ENCODE peak calls at places on chromosome 5, in five cellular contexts. O is CD8-positive, alpha-beta T cell; E is NB4; R is CD4-positive, alpha-beta T cell; Q is fibroblast of mammary gland. S is an unnamed sample.

GRCh38 chr5:623531-623930 is 11.4 kb downstream of the CEP72 start:
- DNase-seq in O (no peak), E (no peak), R (no peak), Q (no peak), S (no peak)

GRCh38 chr5:149374303-149374702 is 4.8 kb downstream of the IL17B start:
- DNase-seq in O (no peak), E (no peak), R (no peak), Q (no peak), S (no peak)

GRCh38 chr5:45189042-45189441 is 380.3 kb downstream of the MRPS30 start:
- DNase-seq in O (no peak), E (no peak), R (no peak), Q (no peak), S (no peak)

GRCh38 chr5:66945389-66946349 is 250.9 kb downstream of the CD180 start:
- DNase-seq in O (no peak), E (no peak), R (no peak), Q (no peak), S (peak; percentile 17)

GRCh38 chr5:134022333-134022732 is 17.6 kb upstream of the VDAC1 start:
- DNase-seq in O (no peak), E (no peak), R (no peak), Q (peak; percentile 13), S (no peak)

GRCh38 chr5:173016621-173017046 is 33.1 kb downstream of the ATP6V0E1 start:
- DNase-seq in O (no peak), E (no peak), R (no peak), Q (peak; percentile 77), S (no peak)

GRCh38 chr5:117623042-117623815 is 1048.6 kb upstream of the SEMA6A start:
- DNase-seq in O (no peak), E (no peak), R (no peak), Q (no peak), S (no peak)

GRCh38 chr5:55668356-55668755 is 43.8 kb downstream of the SLC38A9 start:
- DNase-seq in O (no peak), E (no peak), R (no peak), Q (peak; percentile 85), S (no peak)

GRCh38 chr5:148805323-148806290 is 20.8 kb upstream of the ADRB2 start:
- DNase-seq in O (no peak), E (peak; percentile 98), R (no peak), Q (peak; percentile 30), S (peak; percentile 10)

GRCh38 chr5:168312606-168313297 is 21.3 kb downstream of the WWC1 start:
- DNase-seq in O (no peak), E (no peak), R (no peak), Q (peak; percentile 23), S (no peak)

GRCh38 chr5:168307925-168308584 is 16.6 kb downstream of the WWC1 start:
- DNase-seq in O (no peak), E (no peak), R (no peak), Q (no peak), S (no peak)

GRCh38 chr5:168313596-168314204 is 22.3 kb downstream of the WWC1 start:
- DNase-seq in O (no peak), E (no peak), R (no peak), Q (no peak), S (no peak)

GRCh38 chr5:168308976-168309598 is 17.6 kb downstream of the WWC1 start:
- DNase-seq in O (no peak), E (no peak), R (no peak), Q (no peak), S (no peak)

GRCh38 chr5:168311061-168311566 is 19.7 kb downstream of the WWC1 start:
- DNase-seq in O (no peak), E (no peak), R (no peak), Q (no peak), S (no peak)
- TF ChIP-seq CTCF in O (no peak), E (no peak), R (no peak), Q (no peak), S (no peak)

GRCh38 chr5:52786937-52787599 is 648 bp upstream of the ITGA1 start:
- DNase-seq in O (peak; percentile 52), E (peak; percentile 11), R (peak; percentile 38), Q (peak; percentile 19), S (peak; percentile 40)
- TF ChIP-seq CTCF in O (peak; percentile 39), E (no peak), R (peak; percentile 54), Q (peak; percentile 18), S (peak; percentile 39)

GRCh38 chr5:64229163-64229774 is 63.6 kb downstream of the RNF180 start:
- DNase-seq in O (no peak), E (peak; percentile 35), R (no peak), Q (peak; percentile 46), S (peak; percentile 69)
- TF ChIP-seq CTCF in O (peak; percentile 38), E (peak; percentile 44), R (peak; percentile 62), Q (peak; percentile 67), S (peak; percentile 27)

DNA sequence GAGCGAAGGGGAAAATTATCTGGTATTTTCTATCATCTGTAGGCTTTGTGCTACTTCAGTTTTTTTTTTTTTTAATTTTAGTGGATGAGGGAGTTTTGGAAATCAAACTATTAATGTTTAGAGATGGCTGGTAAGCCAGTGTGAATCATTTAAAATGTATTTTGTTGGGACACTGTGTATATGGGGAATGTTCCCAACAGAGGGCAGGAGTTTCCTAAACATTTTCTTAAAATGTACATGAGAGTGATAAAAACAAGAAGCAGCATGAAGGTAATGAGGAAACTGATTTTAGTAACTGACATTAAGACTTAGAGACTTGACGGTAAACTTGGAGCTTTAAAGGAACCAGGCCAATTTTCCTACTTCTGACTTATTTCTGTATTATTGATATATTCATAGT is 68.2 kb upstream of the ITGA2 start:
- DNase-seq in O (no peak), E (no peak), R (no peak), Q (peak; percentile 43), S (no peak)
- TF ChIP-seq CTCF in O (no peak), E (no peak), R (no peak), Q (peak; percentile 25), S (no peak)

DNA sequence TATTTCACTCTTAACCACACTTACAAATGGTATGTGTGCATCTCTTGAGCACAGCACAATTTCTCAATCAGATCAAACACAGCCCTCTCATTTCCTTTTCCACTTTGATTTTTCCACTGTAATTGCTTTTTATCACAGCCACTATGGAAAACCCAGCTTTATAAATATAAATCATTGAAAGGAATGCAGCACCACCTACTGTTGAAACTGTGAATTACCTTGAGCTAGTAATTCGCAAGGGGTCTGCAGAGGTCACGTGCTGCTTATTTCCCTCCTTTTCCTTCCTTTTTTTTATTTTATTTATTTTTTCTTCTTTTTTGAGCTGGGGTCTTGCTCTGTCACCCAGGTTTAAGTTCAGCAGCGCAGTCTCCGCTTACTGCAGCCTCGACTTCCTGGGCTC is 76.9 kb downstream of the CDH6 start:
- DNase-seq in O (no peak), E (peak; percentile 52), R (no peak), Q (peak; percentile 8), S (peak; percentile 7)
- TF ChIP-seq CTCF in O (no peak), E (peak; percentile 55), R (peak; percentile 25), Q (peak; percentile 41), S (peak; percentile 22)